ENCODE peak calls at places on chromosome 20, in ten cellular contexts. One of them, this sample, is unnamed.

GRCh38 chr20:542777-543368 is 717 bp downstream of the CSNK2A1 start:
- DNase-seq in fibroblast of lung: no peak
- DNase-seq in AG10803: no peak
- DNase-seq in CD8-positive, alpha-beta T cell: peak
- DNase-seq in cardiac fibroblast: peak
- DNase-seq in WERI-Rb-1: peak
- DNase-seq in fibroblast of pulmonary artery: no peak
- DNase-seq in Jurkat, Clone E6-1: no peak
- DNase-seq in effector memory CD4-positive, alpha-beta T cell: no peak
- DNase-seq in testis: peak
- DNase-seq in this sample: peak

GRCh38 chr20:4297141-4297826 is 281.9 kb upstream of the RNF24 start:
- DNase-seq in AG10803: peak
- DNase-seq in effector memory CD4-positive, alpha-beta T cell: no peak
- DNase-seq in CD8-positive, alpha-beta T cell: no peak
- DNase-seq in fibroblast of lung: peak
- DNase-seq in fibroblast of pulmonary artery: no peak
- DNase-seq in cardiac fibroblast: no peak
- DNase-seq in Jurkat, Clone E6-1: peak
- DNase-seq in testis: peak
- DNase-seq in WERI-Rb-1: no peak
- DNase-seq in this sample: peak

GRCh38 chr20:61927826-61928541 is 137.7 kb downstream of the TAF4 start:
- DNase-seq in cardiac fibroblast: no peak
- DNase-seq in fibroblast of lung: no peak
- DNase-seq in effector memory CD4-positive, alpha-beta T cell: no peak
- DNase-seq in CD8-positive, alpha-beta T cell: no peak
- DNase-seq in fibroblast of pulmonary artery: no peak
- DNase-seq in testis: no peak
- DNase-seq in Jurkat, Clone E6-1: no peak
- DNase-seq in AG10803: no peak
- DNase-seq in WERI-Rb-1: no peak
- DNase-seq in this sample: no peak

GRCh38 chr20:17843246-17844132 is 125.1 kb downstream of the SNX5 start:
- DNase-seq in cardiac fibroblast: peak
- DNase-seq in AG10803: peak
- DNase-seq in fibroblast of pulmonary artery: peak
- DNase-seq in WERI-Rb-1: no peak
- DNase-seq in Jurkat, Clone E6-1: peak
- DNase-seq in testis: peak
- DNase-seq in effector memory CD4-positive, alpha-beta T cell: peak
- DNase-seq in fibroblast of lung: peak
- DNase-seq in CD8-positive, alpha-beta T cell: no peak
- DNase-seq in this sample: peak

GRCh38 chr20:38117635-38118034 is 47.4 kb downstream of the TGM2 start:
- DNase-seq in Jurkat, Clone E6-1: no peak
- DNase-seq in cardiac fibroblast: peak
- DNase-seq in CD8-positive, alpha-beta T cell: no peak
- DNase-seq in effector memory CD4-positive, alpha-beta T cell: no peak
- DNase-seq in testis: no peak
- DNase-seq in AG10803: peak
- DNase-seq in WERI-Rb-1: no peak
- DNase-seq in fibroblast of lung: peak
- DNase-seq in fibroblast of pulmonary artery: peak
- DNase-seq in this sample: peak

GRCh38 chr20:49979030-49979832 is 3.5 kb upstream of the SNAI1 start:
- DNase-seq in effector memory CD4-positive, alpha-beta T cell: peak
- DNase-seq in AG10803: no peak
- DNase-seq in Jurkat, Clone E6-1: peak
- DNase-seq in CD8-positive, alpha-beta T cell: peak
- DNase-seq in WERI-Rb-1: peak
- DNase-seq in testis: peak
- DNase-seq in cardiac fibroblast: no peak
- DNase-seq in fibroblast of pulmonary artery: peak
- DNase-seq in fibroblast of lung: peak
- DNase-seq in this sample: no peak

GRCh38 chr20:57391439-57392129 is 388 bp downstream of the RBM38 start:
- DNase-seq in AG10803: peak
- DNase-seq in fibroblast of lung: peak
- DNase-seq in testis: no peak
- DNase-seq in Jurkat, Clone E6-1: no peak
- DNase-seq in CD8-positive, alpha-beta T cell: peak
- DNase-seq in fibroblast of pulmonary artery: no peak
- DNase-seq in cardiac fibroblast: peak
- DNase-seq in effector memory CD4-positive, alpha-beta T cell: no peak
- DNase-seq in WERI-Rb-1: no peak
- DNase-seq in this sample: peak

GRCh38 chr20:60362531-60362930 is 404.3 kb downstream of the CDH26 start:
- DNase-seq in cardiac fibroblast: no peak
- DNase-seq in fibroblast of pulmonary artery: no peak
- DNase-seq in WERI-Rb-1: no peak
- DNase-seq in CD8-positive, alpha-beta T cell: no peak
- DNase-seq in Jurkat, Clone E6-1: no peak
- DNase-seq in AG10803: no peak
- DNase-seq in fibroblast of lung: peak
- DNase-seq in effector memory CD4-positive, alpha-beta T cell: no peak
- DNase-seq in testis: no peak
- DNase-seq in this sample: no peak

GRCh38 chr20:48340915-48341314 is 486.9 kb downstream of the PREX1 start:
- DNase-seq in fibroblast of lung: no peak
- DNase-seq in Jurkat, Clone E6-1: no peak
- DNase-seq in AG10803: no peak
- DNase-seq in CD8-positive, alpha-beta T cell: no peak
- DNase-seq in WERI-Rb-1: no peak
- DNase-seq in testis: no peak
- DNase-seq in cardiac fibroblast: no peak
- DNase-seq in effector memory CD4-positive, alpha-beta T cell: no peak
- DNase-seq in fibroblast of pulmonary artery: no peak
- DNase-seq in this sample: no peak

GRCh38 chr20:48338717-48339116 is 489.1 kb downstream of the PREX1 start:
- DNase-seq in fibroblast of pulmonary artery: peak
- DNase-seq in AG10803: peak
- DNase-seq in Jurkat, Clone E6-1: no peak
- DNase-seq in fibroblast of lung: peak
- DNase-seq in cardiac fibroblast: peak
- DNase-seq in testis: no peak
- DNase-seq in WERI-Rb-1: no peak
- DNase-seq in effector memory CD4-positive, alpha-beta T cell: no peak
- DNase-seq in CD8-positive, alpha-beta T cell: no peak
- DNase-seq in this sample: no peak

GRCh38 chr20:48339986-48340884 is 487.6 kb downstream of the PREX1 start:
- DNase-seq in effector memory CD4-positive, alpha-beta T cell: no peak
- DNase-seq in fibroblast of lung: no peak
- DNase-seq in CD8-positive, alpha-beta T cell: no peak
- DNase-seq in testis: no peak
- DNase-seq in cardiac fibroblast: no peak
- DNase-seq in AG10803: no peak
- DNase-seq in Jurkat, Clone E6-1: peak
- DNase-seq in WERI-Rb-1: no peak
- DNase-seq in fibroblast of pulmonary artery: no peak
- DNase-seq in this sample: no peak

GRCh38 chr20:48336647-48337046 is 491.2 kb downstream of the PREX1 start:
- DNase-seq in fibroblast of lung: peak
- DNase-seq in CD8-positive, alpha-beta T cell: no peak
- DNase-seq in AG10803: no peak
- DNase-seq in Jurkat, Clone E6-1: no peak
- DNase-seq in WERI-Rb-1: no peak
- DNase-seq in testis: no peak
- DNase-seq in effector memory CD4-positive, alpha-beta T cell: no peak
- DNase-seq in fibroblast of pulmonary artery: no peak
- DNase-seq in cardiac fibroblast: no peak
- DNase-seq in this sample: no peak

DNA sequence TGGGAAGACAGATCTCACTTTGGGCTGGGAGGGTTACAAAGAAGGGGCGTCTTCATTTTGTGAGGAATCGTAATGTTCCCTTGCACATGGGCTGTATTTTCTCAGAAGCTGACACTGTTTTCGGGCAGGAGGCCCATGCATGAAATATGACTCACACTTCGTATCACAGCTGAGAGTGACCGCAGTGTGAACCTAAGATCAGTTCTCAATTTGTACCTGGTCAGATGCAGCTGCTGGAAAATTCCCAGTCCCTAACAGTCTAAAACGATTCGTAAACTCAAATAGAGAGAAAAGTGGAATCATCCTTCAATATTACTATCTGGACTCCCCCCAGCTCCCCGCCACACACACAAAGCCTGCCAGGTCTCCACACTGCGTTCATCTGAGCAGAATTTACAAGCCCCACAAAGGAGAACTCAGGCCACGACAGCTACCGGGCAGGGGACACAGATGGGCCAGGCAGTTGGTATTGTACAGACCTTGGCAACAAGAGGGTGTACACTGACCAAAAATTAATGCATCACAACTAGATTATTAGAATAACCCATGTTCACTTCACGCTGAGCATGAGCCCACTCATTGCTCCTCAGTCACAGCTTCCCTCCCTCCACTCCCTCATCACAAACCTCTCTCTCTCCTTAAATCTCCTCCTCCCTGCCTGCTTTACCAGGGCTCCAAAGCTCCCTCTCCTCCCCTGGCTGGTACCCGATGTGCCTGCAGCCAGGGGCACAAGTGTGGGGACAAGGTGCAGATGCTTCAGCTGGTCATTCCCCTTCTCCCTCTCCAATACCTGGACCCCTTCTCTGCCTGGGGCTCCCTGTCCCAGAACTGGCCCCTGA is 488.4 kb downstream of the PREX1 start:
- DNase-seq in CD8-positive, alpha-beta T cell: no peak
- DNase-seq in WERI-Rb-1: no peak
- DNase-seq in testis: peak
- DNase-seq in effector memory CD4-positive, alpha-beta T cell: no peak
- DNase-seq in cardiac fibroblast: peak
- DNase-seq in fibroblast of lung: peak
- DNase-seq in Jurkat, Clone E6-1: no peak
- DNase-seq in fibroblast of pulmonary artery: peak
- DNase-seq in AG10803: peak
- DNase-seq in this sample: peak
- H3K4me3 ChIP-seq in CD8-positive, alpha-beta T cell: no peak
- H3K4me3 ChIP-seq in WERI-Rb-1: no peak
- H3K4me3 ChIP-seq in testis: no peak
- H3K4me3 ChIP-seq in effector memory CD4-positive, alpha-beta T cell: no peak
- H3K4me3 ChIP-seq in cardiac fibroblast: no peak
- H3K4me3 ChIP-seq in fibroblast of lung: no peak
- H3K4me3 ChIP-seq in Jurkat, Clone E6-1: no peak
- H3K4me3 ChIP-seq in fibroblast of pulmonary artery: no peak
- H3K4me3 ChIP-seq in AG10803: no peak
- H3K4me3 ChIP-seq in this sample: no peak

DNA sequence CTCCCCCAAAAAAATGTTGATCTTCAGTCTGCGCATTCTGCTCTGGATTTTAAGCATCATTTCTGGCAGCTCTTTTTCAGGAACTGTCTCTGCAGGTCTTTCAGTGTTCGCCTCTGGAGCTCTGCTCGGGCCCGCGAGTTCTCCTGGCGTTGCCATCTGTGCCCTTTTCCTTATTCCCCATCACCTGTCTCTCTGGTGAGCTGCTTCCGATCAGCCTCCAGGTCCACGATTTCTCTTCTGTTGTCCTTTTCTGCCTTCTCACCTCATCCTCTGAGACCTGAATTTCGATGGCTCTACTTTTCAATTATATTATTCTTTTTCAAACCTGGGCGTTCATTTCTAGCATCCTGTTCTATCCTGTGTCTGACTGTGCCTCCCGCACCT is 590 bp upstream of the MAP1LC3A start:
- DNase-seq in fibroblast of lung: no peak
- DNase-seq in AG10803: no peak
- DNase-seq in testis: no peak
- DNase-seq in fibroblast of pulmonary artery: no peak
- DNase-seq in WERI-Rb-1: no peak
- DNase-seq in effector memory CD4-positive, alpha-beta T cell: no peak
- DNase-seq in cardiac fibroblast: no peak
- DNase-seq in Jurkat, Clone E6-1: no peak
- DNase-seq in CD8-positive, alpha-beta T cell: no peak
- DNase-seq in this sample: no peak
- H3K4me3 ChIP-seq in fibroblast of lung: peak
- H3K4me3 ChIP-seq in AG10803: peak
- H3K4me3 ChIP-seq in testis: peak
- H3K4me3 ChIP-seq in fibroblast of pulmonary artery: peak
- H3K4me3 ChIP-seq in WERI-Rb-1: no peak
- H3K4me3 ChIP-seq in effector memory CD4-positive, alpha-beta T cell: peak
- H3K4me3 ChIP-seq in cardiac fibroblast: peak
- H3K4me3 ChIP-seq in Jurkat, Clone E6-1: no peak
- H3K4me3 ChIP-seq in CD8-positive, alpha-beta T cell: peak
- H3K4me3 ChIP-seq in this sample: peak

DNA sequence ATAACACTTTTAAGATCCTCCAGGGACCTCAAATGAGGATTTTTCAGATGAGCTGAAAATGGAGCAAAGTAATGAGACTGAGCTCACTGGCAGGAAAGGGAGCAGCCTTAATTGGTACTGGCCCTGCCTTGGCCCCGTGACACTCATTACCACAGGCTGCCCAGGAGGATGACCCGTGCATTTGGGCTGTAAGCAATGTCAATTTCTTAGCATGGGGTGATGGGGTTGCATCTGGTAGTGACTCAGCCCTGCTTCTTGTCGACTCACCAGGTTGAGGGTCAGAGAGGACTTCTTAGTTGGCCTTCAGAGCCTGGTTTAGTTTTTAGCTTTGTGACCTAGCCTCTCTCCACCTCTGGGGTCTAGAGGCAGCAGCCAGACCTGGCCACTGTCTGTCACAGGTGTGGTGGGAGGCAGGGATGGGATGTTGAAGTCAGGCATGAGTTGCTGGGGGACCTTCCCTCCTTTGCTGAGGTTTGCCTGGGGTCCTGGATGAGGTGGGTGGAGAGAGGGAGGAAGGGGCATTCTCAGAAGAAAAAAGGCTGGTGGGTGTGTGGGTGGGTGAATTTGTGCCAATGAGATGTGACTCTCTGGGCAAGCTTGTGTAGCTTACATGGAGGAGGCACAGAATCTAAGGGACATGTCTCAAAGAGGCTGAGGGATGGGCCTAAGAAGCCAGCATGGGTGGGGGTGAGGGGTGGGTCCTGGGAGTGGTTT is 25.9 kb upstream of the EPB41L1 start:
- DNase-seq in testis: peak
- DNase-seq in fibroblast of pulmonary artery: peak
- DNase-seq in effector memory CD4-positive, alpha-beta T cell: no peak
- DNase-seq in cardiac fibroblast: peak
- DNase-seq in Jurkat, Clone E6-1: no peak
- DNase-seq in AG10803: peak
- DNase-seq in WERI-Rb-1: no peak
- DNase-seq in CD8-positive, alpha-beta T cell: no peak
- DNase-seq in fibroblast of lung: peak
- DNase-seq in this sample: peak
- H3K4me3 ChIP-seq in testis: no peak
- H3K4me3 ChIP-seq in fibroblast of pulmonary artery: no peak
- H3K4me3 ChIP-seq in effector memory CD4-positive, alpha-beta T cell: no peak
- H3K4me3 ChIP-seq in cardiac fibroblast: no peak
- H3K4me3 ChIP-seq in Jurkat, Clone E6-1: no peak
- H3K4me3 ChIP-seq in AG10803: no peak
- H3K4me3 ChIP-seq in WERI-Rb-1: no peak
- H3K4me3 ChIP-seq in CD8-positive, alpha-beta T cell: no peak
- H3K4me3 ChIP-seq in fibroblast of lung: no peak
- H3K4me3 ChIP-seq in this sample: no peak

DNA sequence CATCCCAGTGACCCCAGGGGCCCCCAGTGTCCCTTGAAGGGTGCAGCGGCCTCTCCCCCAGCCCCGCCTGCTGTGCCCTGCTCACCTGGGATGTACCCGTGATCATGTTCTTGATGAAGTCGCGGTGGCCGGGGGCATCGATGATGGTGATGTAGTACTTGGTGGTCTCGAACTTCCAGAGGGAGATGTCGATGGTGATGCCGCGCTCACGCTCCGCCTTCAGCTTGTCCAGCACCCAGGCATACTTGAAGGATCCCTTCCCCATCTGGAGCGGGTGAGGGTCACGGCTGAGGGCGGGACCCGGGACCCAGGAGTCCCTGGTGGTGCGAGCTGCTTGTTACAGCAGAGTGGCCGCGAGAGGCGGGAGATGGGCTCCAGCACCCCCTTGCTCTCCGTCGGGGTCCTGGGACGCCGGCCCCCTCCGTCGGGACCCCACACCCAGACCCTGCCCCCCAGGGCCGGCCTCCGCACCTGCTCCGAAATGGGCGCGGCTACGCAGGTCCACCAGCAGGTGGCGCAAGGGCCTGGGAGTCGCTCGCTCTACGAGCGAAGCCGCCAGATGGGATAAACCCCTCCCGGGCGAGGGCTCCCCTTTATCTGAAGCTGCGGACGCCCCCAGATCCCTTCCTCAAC is 3.0 kb downstream of the EEF1A2 start:
- DNase-seq in testis: peak
- DNase-seq in fibroblast of pulmonary artery: peak
- DNase-seq in CD8-positive, alpha-beta T cell: peak
- DNase-seq in fibroblast of lung: peak
- DNase-seq in effector memory CD4-positive, alpha-beta T cell: peak
- DNase-seq in cardiac fibroblast: peak
- DNase-seq in WERI-Rb-1: peak
- DNase-seq in AG10803: peak
- DNase-seq in Jurkat, Clone E6-1: no peak
- DNase-seq in this sample: peak
- H3K4me3 ChIP-seq in testis: no peak
- H3K4me3 ChIP-seq in fibroblast of pulmonary artery: peak
- H3K4me3 ChIP-seq in CD8-positive, alpha-beta T cell: peak
- H3K4me3 ChIP-seq in fibroblast of lung: no peak
- H3K4me3 ChIP-seq in effector memory CD4-positive, alpha-beta T cell: peak
- H3K4me3 ChIP-seq in cardiac fibroblast: peak
- H3K4me3 ChIP-seq in WERI-Rb-1: peak
- H3K4me3 ChIP-seq in AG10803: peak
- H3K4me3 ChIP-seq in Jurkat, Clone E6-1: peak
- H3K4me3 ChIP-seq in this sample: no peak